ENCODE peak calls at places on chromosomes 7 and 10, in seven cellular contexts. A, G, Y, F, R, X and H are unnamed samples. For H3K4me1 and H3K27me3, the result is how much of the 10 kb centered on the place peaks cover.

GRCh38 chr10:118033905-118034304 is 12.8 kb downstream of the RAB11FIP2 start:
- DNase-seq in A (no peak), G (peak), Y (no peak), F (no peak), R (no peak), X (no peak), H (no peak)

GRCh38 chr10:33145451-33146188 is 187.6 kb upstream of the ITGB1 start:
- DNase-seq in A (no peak), G (no peak), Y (peak), F (no peak), R (no peak), X (peak), H (no peak)

GRCh38 chr10:124641282-124642075 is 102.7 kb downstream of the FAM53B start:
- DNase-seq in A (peak), G (peak), Y (no peak), F (no peak), R (no peak), X (no peak), H (peak)

GRCh38 chr7:134186022-134186421 is 58.9 kb downstream of the LRGUK start:
- DNase-seq in A (no peak), G (no peak), Y (no peak), F (no peak), R (no peak), X (no peak), H (no peak)

GRCh38 chr10:124225468-124226270 is 132.3 kb upstream of the CHST15 start:
- DNase-seq in A (no peak), G (no peak), Y (peak), F (no peak), R (no peak), X (peak), H (no peak)

GRCh38 chr7:77824636-77825035 is 26.1 kb downstream of the PHTF2 start:
- DNase-seq in A (no peak), G (no peak), Y (no peak), F (no peak), R (no peak), X (no peak), H (no peak)

GRCh38 chr10:24958701-24959392 is 6.4 kb upstream of the PRTFDC1 start:
- DNase-seq in A (peak), G (no peak), Y (no peak), F (no peak), R (no peak), X (no peak), H (peak)

GRCh38 chr7:2947381-2947780 is 96.3 kb downstream of the CARD11 start:
- DNase-seq in A (no peak), G (no peak), Y (no peak), F (no peak), R (no peak), X (peak), H (no peak)

GRCh38 chr10:123147635-123148413 is at the start of gene HMX2:
- DNase-seq in A (no peak), G (peak), Y (no peak), F (peak), R (no peak), X (no peak), H (no peak)

GRCh38 chr10:22334414-22335203 is 10.7 kb upstream of the SPAG6 start:
- DNase-seq in A (no peak), G (no peak), Y (no peak), F (peak), R (no peak), X (no peak), H (no peak)

GRCh38 chr7:123727071-123727837 is 21.5 kb downstream of the WASL start:
- DNase-seq in A (no peak), G (no peak), Y (no peak), F (no peak), R (no peak), X (no peak), H (no peak)

GRCh38 chr7:158411232-158411950 is 176.2 kb downstream of the PTPRN2 start:
- DNase-seq in A (no peak), G (no peak), Y (no peak), F (no peak), R (no peak), X (peak), H (no peak)

GRCh38 chr7:43674559-43675436 is 54.5 kb downstream of the COA1 start:
- DNase-seq in A (peak), G (no peak), Y (no peak), F (no peak), R (no peak), X (no peak), H (no peak)

GRCh38 chr10:26438534-26439269 is 561 bp downstream of the APBB1IP start:
- DNase-seq in A (no peak), G (peak), Y (no peak), F (peak), R (no peak), X (no peak), H (peak)

GRCh38 chr10:118459642-118460193 is 117.6 kb upstream of the FAM204A start:
- DNase-seq in A (peak), G (peak), Y (peak), F (peak), R (peak), X (no peak), H (peak)

GRCh38 chr10:75593690-75594556 is 162.5 kb downstream of the LRMDA start:
- DNase-seq in A (peak), G (no peak), Y (no peak), F (peak), R (no peak), X (no peak), H (no peak)

GRCh38 chr10:75525646-75526045 is 94.2 kb downstream of the LRMDA start:
- DNase-seq in A (no peak), G (no peak), Y (no peak), F (no peak), R (no peak), X (no peak), H (no peak)

GRCh38 chr10:6542999-6543430 is 37.1 kb downstream of the PRKCQ start:
- DNase-seq in A (no peak), G (no peak), Y (no peak), F (peak), R (no peak), X (no peak), H (no peak)

GRCh38 chr10:43128958-43129706 is 9.1 kb upstream of the CSGALNACT2 start:
- DNase-seq in A (peak), G (peak), Y (peak), F (no peak), R (no peak), X (no peak), H (peak)

GRCh38 chr7:98863601-98864000 is 6.2 kb downstream of the TMEM130 start:
- DNase-seq in A (no peak), G (no peak), Y (no peak), F (no peak), R (no peak), X (no peak), H (no peak)

GRCh38 chr7:134435161-134435920 is 23.6 kb downstream of the AKR1B1 start:
- DNase-seq in A (no peak), G (no peak), Y (no peak), F (no peak), R (no peak), X (no peak), H (no peak)

GRCh38 chr7:98418636-98419315 is 17.9 kb upstream of the BAIAP2L1 start:
- DNase-seq in A (peak), G (peak), Y (peak), F (no peak), R (no peak), X (no peak), H (peak)

GRCh38 chr7:157527235-157527634 is 190.4 kb downstream of the DNAJB6 start:
- DNase-seq in A (no peak), G (no peak), Y (no peak), F (no peak), R (no peak), X (peak), H (no peak)

GRCh38 chr10:79171504-79171903 is 102.7 kb downstream of the ZMIZ1 start:
- DNase-seq in A (no peak), G (no peak), Y (no peak), F (no peak), R (no peak), X (no peak), H (no peak)

GRCh38 chr10:71975087-71975890 is 11.1 kb downstream of the CHST3 start:
- DNase-seq in A (no peak), G (no peak), Y (peak), F (no peak), R (peak), X (no peak), H (peak)

GRCh38 chr10:71972746-71973695 is 8.8 kb downstream of the CHST3 start:
- DNase-seq in A (no peak), G (no peak), Y (no peak), F (no peak), R (no peak), X (no peak), H (no peak)

GRCh38 chr10:71973777-71974488 is 9.7 kb downstream of the CHST3 start:
- DNase-seq in A (no peak), G (no peak), Y (no peak), F (no peak), R (no peak), X (no peak), H (no peak)

GRCh38 chr10:71975891-71976725 is 11.9 kb downstream of the CHST3 start:
- DNase-seq in A (no peak), G (no peak), Y (peak), F (no peak), R (peak), X (no peak), H (peak)

DNA sequence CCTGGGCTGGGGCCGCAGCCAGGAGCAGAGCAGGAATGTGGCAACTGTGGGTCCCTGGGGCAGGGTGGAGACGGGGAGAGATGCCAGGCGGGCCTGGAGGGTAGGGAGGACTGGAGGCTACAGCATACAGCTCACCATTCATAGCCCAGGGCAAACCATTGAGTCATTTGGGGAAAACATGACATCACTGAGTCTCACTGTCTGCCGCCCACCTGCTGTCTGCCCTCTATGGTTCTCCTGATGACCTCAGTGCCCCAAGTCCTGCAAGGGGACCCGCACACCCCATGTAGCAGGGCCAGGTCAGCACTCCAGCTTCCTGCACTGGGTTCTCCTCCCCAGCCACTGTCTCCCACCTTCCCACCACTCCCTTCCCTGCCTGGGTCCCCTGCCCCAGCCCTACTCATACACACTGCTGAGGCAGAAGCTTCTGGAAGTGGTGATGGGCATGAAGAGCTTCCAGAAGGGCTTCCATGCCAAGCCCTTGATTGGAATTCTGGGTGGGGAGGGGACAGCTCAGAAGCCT is 10.4 kb downstream of the CHST3 start:
- DNase-seq in A (no peak), G (no peak), Y (no peak), F (no peak), R (no peak), X (no peak), H (no peak)
- H3K4me1 ChIP-seq in A (under half), G (under half), Y (half or more), F (under half), R (under half), X (half or more), H (under half)

GRCh38 chr10:70160798-70161197 is 9.5 kb downstream of the SAR1A start:
- DNase-seq in A (no peak), G (no peak), Y (no peak), F (no peak), R (no peak), X (no peak), H (no peak)
- TF ChIP-seq POLR2AphosphoS5 in A (no peak), G (no peak), Y (no peak), F (no peak), R (no peak), X (no peak), H (no peak)

GRCh38 chr10:71633935-71634334 is 85.6 kb downstream of the C10orf105 start:
- DNase-seq in A (no peak), G (peak), Y (no peak), F (no peak), R (no peak), X (no peak), H (no peak)
- H3K27me3 ChIP-seq in A (under half), G (under half), Y (under half), F (under half), R (under half), X (under half), H (under half)

DNA sequence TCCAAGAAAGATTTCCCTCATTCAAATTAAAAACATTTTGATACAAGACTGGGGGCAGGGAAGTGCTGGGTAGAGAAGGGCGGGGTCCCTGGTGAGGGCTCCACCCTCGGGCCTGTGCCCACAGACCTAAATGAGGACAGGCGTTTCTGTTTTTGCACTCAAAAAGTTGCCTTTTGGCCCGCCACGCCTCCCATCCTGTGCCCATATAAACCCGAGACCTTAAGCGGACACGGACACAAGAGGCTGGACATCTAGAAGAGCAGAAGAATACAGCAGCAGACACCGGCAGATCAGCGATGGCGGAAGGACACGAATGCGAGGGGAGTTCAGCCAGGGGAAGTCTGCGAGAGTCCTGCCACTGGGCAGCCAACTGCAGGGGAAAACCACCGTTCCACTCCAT is 182.1 kb upstream of the PRSS1 start:
- DNase-seq in A (no peak), G (no peak), Y (no peak), F (no peak), R (no peak), X (no peak), H (no peak)
- H3K4me1 ChIP-seq in A (under half), G (under half), Y (under half), F (under half), R (under half), X (under half), H (under half)

GRCh38 chr7:20362574-20363253 is 32.0 kb downstream of the ITGB8 start:
- DNase-seq in A (no peak), G (no peak), Y (no peak), F (no peak), R (no peak), X (no peak), H (no peak)

GRCh38 chr7:20364815-20365214 is 34.1 kb downstream of the ITGB8 start:
- DNase-seq in A (no peak), G (no peak), Y (no peak), F (no peak), R (no peak), X (no peak), H (no peak)

DNA sequence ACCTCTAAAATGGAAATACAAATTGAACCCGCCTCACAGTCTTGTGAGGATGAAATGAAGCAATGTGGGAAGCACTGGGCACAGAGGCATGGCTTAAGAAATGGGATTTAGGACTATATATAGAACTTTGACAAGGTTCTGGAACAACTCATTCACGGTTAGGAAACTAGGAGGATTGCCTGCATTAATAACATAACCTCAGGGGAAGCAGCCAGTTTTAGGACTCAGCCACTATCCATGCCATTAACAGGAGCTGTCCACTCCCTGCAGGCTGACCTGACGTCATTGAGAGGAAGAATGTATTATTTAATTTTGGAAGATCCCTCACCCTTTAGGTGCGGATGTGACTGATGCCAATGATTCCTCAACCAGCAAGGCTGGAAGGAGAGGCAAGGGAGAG is 34.8 kb downstream of the ITGB8 start:
- DNase-seq in A (no peak), G (peak), Y (no peak), F (no peak), R (no peak), X (no peak), H (no peak)
- TF ChIP-seq POLR2AphosphoS5 in A (no peak), G (no peak), Y (no peak), F (no peak), R (no peak), X (no peak), H (no peak)

DNA sequence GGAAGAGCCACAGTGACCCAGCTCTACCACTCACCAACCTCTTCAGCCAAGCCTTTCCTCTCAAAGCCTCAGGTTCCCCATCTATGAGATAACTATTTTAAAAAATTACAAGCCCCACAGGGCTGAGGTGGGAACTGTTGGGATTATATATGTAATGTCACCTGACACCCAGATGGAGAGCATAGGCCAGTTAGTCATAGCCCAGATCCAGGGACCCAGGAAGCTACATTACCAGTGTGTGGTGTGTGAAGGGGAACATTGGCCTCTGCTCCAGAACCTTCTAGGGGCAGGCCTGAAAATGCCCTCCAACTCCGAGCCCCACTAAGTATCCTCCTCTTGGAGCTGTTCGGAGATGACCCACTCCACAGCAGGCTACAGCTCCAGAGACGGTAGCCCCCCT is 162.4 kb downstream of the NRF1 start:
- DNase-seq in A (no peak), G (no peak), Y (no peak), F (no peak), R (no peak), X (no peak), H (no peak)
- H3K27me3 ChIP-seq in A (under half), G (under half), Y (under half), F (under half), R (under half), X (under half), H (under half)